ENCODE peak calls at places on chromosomes 12 and 14, in seven cellular contexts. I, O, U, T, P, K and W are unnamed samples.

GRCh38 chr12:48109424-48109823 is 3.5 kb upstream of the SENP1 start:
- DNase-seq in U (no peak), K (no peak), I (no peak), O (no peak), P (no peak), T (no peak), W (no peak)

GRCh38 chr12:12784911-12785814 is at the start of gene APOLD1:
- DNase-seq in O (peak), U (peak), P (peak), T (peak), K (no peak), I (peak), W (no peak)

GRCh38 chr14:88194531-88194930 is 128.5 kb downstream of the KCNK10 start:
- DNase-seq in I (no peak), P (no peak), O (no peak), K (no peak), T (no peak), U (no peak), W (no peak)

GRCh38 chr12:52865090-52865944 is 16.5 kb upstream of the KRT78 start:
- DNase-seq in U (peak), P (peak), T (peak), I (peak), O (peak), K (peak), W (no peak)

GRCh38 chr12:132600048-132601032 is 10.0 kb downstream of the LRCOL1 start:
- DNase-seq in K (peak), U (peak), O (peak), P (no peak), T (peak), I (peak), W (no peak)

GRCh38 chr12:132482771-132483170 is 7.2 kb upstream of the FBRSL1 start:
- DNase-seq in K (no peak), T (no peak), O (no peak), P (no peak), U (no peak), I (no peak), W (no peak)

GRCh38 chr12:111775205-111776193 is 8.8 kb downstream of the ALDH2 start:
- DNase-seq in P (no peak), O (peak), U (peak), T (peak), I (peak), K (peak), W (no peak)

GRCh38 chr14:70888681-70889175 is 18.5 kb upstream of the PCNX1 start:
- DNase-seq in K (no peak), U (no peak), P (no peak), T (peak), I (peak), O (peak), W (peak)

GRCh38 chr12:54983536-54984102 is 943 bp downstream of the TESPA1 start:
- DNase-seq in U (no peak), I (no peak), P (no peak), K (no peak), T (no peak), O (no peak), W (no peak)

GRCh38 chr12:114976361-114976760 is 292.4 kb upstream of the TBX3 start:
- DNase-seq in I (peak), T (no peak), O (no peak), U (no peak), P (no peak), K (no peak), W (no peak)

GRCh38 chr14:37024166-37024565 is 148.2 kb downstream of the SLC25A21 start:
- DNase-seq in K (no peak), P (no peak), I (no peak), O (no peak), T (no peak), U (no peak), W (no peak)

GRCh38 chr12:26226629-26227375 is 31.4 kb downstream of the SSPN start:
- DNase-seq in O (peak), I (no peak), P (no peak), T (peak), U (peak), K (no peak), W (no peak)

GRCh38 chr12:106227641-106228319 is 20.0 kb downstream of the CKAP4 start:
- DNase-seq in T (peak), K (peak), U (no peak), P (no peak), O (peak), I (peak), W (no peak)

GRCh38 chr14:91731018-91731417 is 868 bp downstream of the CATSPERB start:
- DNase-seq in O (no peak), U (no peak), P (no peak), K (no peak), I (no peak), T (no peak), W (no peak)

GRCh38 chr14:30345511-30345910 is 213.4 kb upstream of the G2E3 start:
- DNase-seq in U (no peak), P (no peak), K (no peak), I (no peak), O (no peak), T (no peak), W (no peak)

GRCh38 chr12:108284163-108284562 is 54.9 kb downstream of the CMKLR1 start:
- DNase-seq in O (no peak), U (no peak), P (no peak), K (no peak), I (no peak), T (no peak), W (no peak)

GRCh38 chr12:63362166-63362565 is 211.2 kb upstream of the AVPR1A start:
- DNase-seq in U (no peak), O (no peak), K (no peak), I (no peak), T (no peak), P (no peak), W (no peak)

GRCh38 chr14:90870950-90871604 is 54.8 kb upstream of the TTC7B start:
- DNase-seq in K (no peak), U (no peak), P (no peak), O (no peak), I (no peak), T (no peak), W (no peak)

GRCh38 chr14:64845878-64846277 is 33.8 kb downstream of the SPTB start:
- DNase-seq in I (peak), O (peak), T (peak), K (no peak), P (peak), U (no peak), W (no peak)

GRCh38 chr14:49888293-49888692 is 4.6 kb upstream of the ARF6 start:
- DNase-seq in K (no peak), O (no peak), U (no peak), I (no peak), P (no peak), T (no peak), W (no peak)

GRCh38 chr12:123267991-123268843 is 3.4 kb downstream of the CDK2AP1 start:
- DNase-seq in P (no peak), T (no peak), K (peak), I (no peak), O (no peak), U (peak), W (no peak)

GRCh38 chr12:94874086-94874985 is 129.2 kb downstream of the NDUFA12 start:
- DNase-seq in K (no peak), O (no peak), P (no peak), I (no peak), T (no peak), U (no peak), W (no peak)

GRCh38 chr12:13941258-13942249 is 39.8 kb downstream of the GRIN2B start:
- DNase-seq in T (peak), P (peak), I (peak), O (peak), K (no peak), U (peak), W (no peak)

GRCh38 chr12:91356405-91356804 is 173.8 kb upstream of the DCN start:
- DNase-seq in U (no peak), O (peak), K (no peak), T (peak), P (no peak), I (no peak), W (no peak)

GRCh38 chr14:73491256-73491976 is 683 bp downstream of the RIOX1 start:
- DNase-seq in I (peak), T (peak), K (peak), U (peak), O (peak), P (no peak), W (no peak)

GRCh38 chr14:60649815-60650381 is 621 bp upstream of the SIX1 start:
- DNase-seq in T (peak), K (no peak), O (peak), I (peak), U (no peak), P (no peak), W (no peak)

DNA sequence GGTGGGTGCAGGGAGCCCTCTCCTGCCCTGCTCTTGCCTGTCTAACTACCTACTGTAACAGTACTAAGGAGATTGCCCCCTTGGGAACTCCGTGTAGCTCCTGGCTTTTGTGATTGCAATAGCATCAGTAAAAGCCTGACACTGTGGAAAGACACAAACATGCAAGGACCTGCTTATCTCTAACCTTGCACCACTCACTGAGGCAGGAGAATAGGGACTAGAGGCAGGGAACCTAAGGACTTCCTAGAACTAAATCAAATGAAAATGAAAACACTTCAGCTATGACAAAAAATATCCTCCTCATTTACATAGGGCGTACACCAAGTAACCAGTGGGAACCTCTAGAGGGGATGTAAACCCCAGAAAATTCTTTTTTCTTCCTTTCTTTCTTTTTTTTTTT is 28.5 kb downstream of the TUBA1A start:
- DNase-seq in T (no peak), O (no peak), U (no peak), I (no peak), K (no peak), P (no peak), W (no peak)
- H3K4me3 ChIP-seq in T (no peak), O (no peak), U (no peak), I (no peak), K (no peak), P (no peak), W (no peak)

GRCh38 chr12:2385529-2385928 is 332.7 kb downstream of the CACNA1C start:
- DNase-seq in I (no peak), U (no peak), P (no peak), T (no peak), O (no peak), K (no peak), W (no peak)
- TF ChIP-seq CTCF in I (no peak), U (no peak), P (no peak), T (no peak), O (no peak), K (no peak), W (no peak)

DNA sequence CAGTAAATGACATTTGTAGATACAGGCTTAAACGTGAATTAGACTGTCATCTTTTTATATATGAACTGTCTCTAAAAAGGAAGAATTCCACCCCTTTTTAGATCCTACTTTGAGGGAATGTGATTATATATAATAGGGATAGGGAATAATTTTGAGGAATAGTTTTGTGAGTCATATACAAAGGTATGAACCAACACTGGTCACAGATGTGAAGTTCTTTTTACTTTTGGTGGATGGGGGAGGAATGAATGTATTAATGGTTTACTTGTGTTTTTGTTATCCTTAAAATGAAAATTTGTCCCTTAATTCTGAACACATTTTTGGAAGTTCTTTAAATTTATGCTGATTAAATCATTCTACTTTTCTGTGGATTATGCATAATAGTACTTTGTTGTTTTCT is 30.4 kb downstream of the FRS2 start:
- DNase-seq in K (no peak), I (peak), T (no peak), P (no peak), O (peak), U (no peak), W (no peak)
- H3K4me3 ChIP-seq in K (no peak), I (no peak), T (no peak), P (no peak), O (no peak), U (no peak), W (no peak)

GRCh38 chr14:47917344-47917954 is 242.0 kb upstream of the MDGA2 start:
- DNase-seq in P (peak), O (peak), U (no peak), K (no peak), T (peak), I (peak), W (no peak)
- TF ChIP-seq CTCF in P (peak), O (peak), U (peak), K (peak), T (peak), I (peak), W (peak)

DNA sequence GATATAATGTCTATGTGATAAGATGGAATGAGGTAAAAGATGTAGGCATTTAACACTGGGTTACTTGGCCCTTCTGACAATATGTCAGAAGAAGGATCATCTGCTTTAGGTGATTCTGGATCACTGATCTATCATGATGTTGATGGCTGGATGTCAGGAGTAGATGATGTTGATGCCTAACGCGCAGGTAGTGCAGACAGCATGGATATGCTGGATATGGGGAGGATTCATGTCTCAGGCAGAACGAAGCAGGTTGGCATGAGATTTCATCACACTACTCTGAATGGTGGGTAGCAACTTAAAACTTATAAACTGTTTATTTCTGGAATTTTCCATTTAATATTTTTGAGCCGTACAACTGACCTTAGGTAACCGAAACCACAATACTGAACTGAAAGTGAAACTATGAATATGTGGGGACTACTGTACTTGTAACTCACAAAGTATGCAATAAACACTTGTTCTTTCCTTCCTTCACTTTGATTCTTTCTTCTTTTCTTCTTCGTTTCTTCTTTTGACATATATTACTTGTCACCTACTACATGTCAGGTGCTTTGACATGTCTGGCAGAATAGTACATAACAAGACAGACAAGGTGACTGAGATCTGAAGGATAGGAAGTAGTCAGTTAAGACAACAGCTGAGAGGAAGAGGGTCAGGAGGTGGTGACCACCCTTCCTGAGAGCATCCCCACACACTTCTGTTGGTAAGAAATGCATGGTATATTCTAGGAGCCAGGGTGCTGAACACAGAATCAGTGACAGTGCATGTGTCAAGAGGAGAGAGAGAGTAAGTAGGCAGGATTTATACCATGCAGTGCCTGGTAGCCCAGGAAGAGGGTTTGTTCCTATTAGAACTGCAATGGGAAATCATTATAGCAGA is 238.8 kb downstream of the PPFIA2 start:
- DNase-seq in I (peak), K (no peak), P (no peak), T (peak), O (peak), U (no peak), W (no peak)
- H3K4me3 ChIP-seq in I (no peak), K (peak), P (no peak), T (no peak), O (no peak), U (no peak), W (no peak)

GRCh38 chr12:58925111-58925732 is 4.9 kb upstream of the LRIG3 start:
- DNase-seq in I (no peak), T (no peak), P (no peak), O (no peak), U (no peak), K (no peak), W (no peak)

GRCh38 chr12:58922849-58923248 is 2.5 kb upstream of the LRIG3 start:
- DNase-seq in O (peak), P (no peak), U (no peak), T (peak), I (peak), K (no peak), W (peak)

GRCh38 chr12:58925733-58926113 is 5.4 kb upstream of the LRIG3 start:
- DNase-seq in K (no peak), T (no peak), I (no peak), U (no peak), P (no peak), O (no peak), W (no peak)

GRCh38 chr12:58923781-58924180 is 3.5 kb upstream of the LRIG3 start:
- DNase-seq in I (no peak), U (no peak), T (no peak), O (no peak), K (no peak), P (no peak), W (no peak)

DNA sequence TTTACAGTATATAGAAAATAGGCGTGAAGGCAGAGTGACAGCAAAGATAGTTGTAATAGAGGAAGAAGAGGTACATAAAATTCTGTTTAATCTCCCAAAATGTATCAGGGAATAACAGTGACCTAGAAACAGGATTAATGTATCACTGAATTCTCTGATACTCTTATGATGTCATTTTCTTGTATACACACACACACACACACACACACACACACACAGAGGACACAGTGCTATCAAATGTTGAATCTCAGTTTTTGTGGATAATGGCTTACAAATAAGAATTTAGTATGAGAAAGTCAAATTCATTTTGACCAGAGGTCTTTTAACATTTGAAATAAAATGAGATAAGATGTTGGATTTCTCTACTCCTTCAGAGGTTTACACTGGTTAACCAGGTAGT is 4.3 kb upstream of the LRIG3 start:
- DNase-seq in T (no peak), P (no peak), I (no peak), O (no peak), K (no peak), U (no peak), W (no peak)
- TF ChIP-seq CTCF in T (no peak), P (no peak), I (no peak), O (no peak), K (no peak), U (no peak), W (no peak)